ENCODE peak calls at places on chromosomes 1 and 21, in eight cellular contexts. K, X, A, S, U, Z, T and L are unnamed samples.

GRCh38 chr21:35559881-35560280 is 500.4 kb downstream of the SETD4 start:
- DNase-seq in K (no peak), X (no peak), A (no peak), S (no peak), U (no peak), Z (no peak), T (peak; percentile 72), L (no peak)

GRCh38 chr1:211591980-211592493 is 13.1 kb upstream of the SLC30A1 start:
- DNase-seq in K (peak; percentile 84), X (no peak), A (peak; percentile 42), S (no peak), U (no peak), Z (peak; percentile 41), T (peak; percentile 80), L (no peak)

GRCh38 chr1:69524010-69524409 is 43.7 kb upstream of the LRRC7 start:
- DNase-seq in K (peak; percentile 42), X (no peak), A (no peak), S (no peak), U (no peak), Z (no peak), T (peak; percentile 24), L (no peak)

GRCh38 chr1:202275061-202275770 is 66.5 kb downstream of the UBE2T start:
- DNase-seq in K (no peak), X (no peak), A (no peak), S (no peak), U (no peak), Z (no peak), T (no peak), L (no peak)

GRCh38 chr1:35172022-35172421 is 20.9 kb downstream of the SFPQ start:
- DNase-seq in K (no peak), X (no peak), A (no peak), S (no peak), U (no peak), Z (no peak), T (no peak), L (no peak)

GRCh38 chr1:14765773-14766172 is 167.3 kb downstream of the KAZN start:
- DNase-seq in K (peak; percentile 60), X (no peak), A (no peak), S (no peak), U (no peak), Z (no peak), T (no peak), L (no peak)

GRCh38 chr1:68454534-68454933 is 4.8 kb upstream of the RPE65 start:
- DNase-seq in K (no peak), X (no peak), A (no peak), S (no peak), U (no peak), Z (no peak), T (no peak), L (no peak)

GRCh38 chr1:230977781-230978490 is 725 bp downstream of the TTC13 start:
- DNase-seq in K (no peak), X (peak; percentile 38), A (peak; percentile 70), S (no peak), U (peak; percentile 23), Z (no peak), T (peak; percentile 27), L (peak; percentile 25)

GRCh38 chr1:98053471-98054366 is 132.9 kb upstream of the DPYD start:
- DNase-seq in K (no peak), X (peak; percentile 62), A (peak; percentile 85), S (no peak), U (peak; percentile 55), Z (no peak), T (peak; percentile 78), L (peak; percentile 49)

GRCh38 chr1:217363319-217363718 is 267.6 kb downstream of the GPATCH2 start:
- DNase-seq in K (no peak), X (no peak), A (no peak), S (no peak), U (no peak), Z (no peak), T (peak; percentile 27), L (no peak)

GRCh38 chr1:168822911-168823310 is 93.9 kb upstream of the DPT start:
- DNase-seq in K (no peak), X (no peak), A (no peak), S (no peak), U (no peak), Z (no peak), T (no peak), L (no peak)

GRCh38 chr1:173294853-173295252 is 87.7 kb upstream of the TNFSF4 start:
- DNase-seq in K (no peak), X (no peak), A (no peak), S (no peak), U (no peak), Z (no peak), T (peak; percentile 58), L (no peak)

GRCh38 chr1:59805564-59805963 is 9.2 kb upstream of the HOOK1 start:
- DNase-seq in K (no peak), X (no peak), A (peak; percentile 19), S (no peak), U (no peak), Z (no peak), T (no peak), L (no peak)

GRCh38 chr1:235954306-235955283 is 87.9 kb upstream of the LYST start:
- DNase-seq in K (no peak), X (peak; percentile 20), A (peak; percentile 38), S (peak; percentile 4), U (peak; percentile 28), Z (no peak), T (peak; percentile 35), L (peak; percentile 93)

GRCh38 chr1:102234753-102235359 is 238.1 kb upstream of the OLFM3 start:
- DNase-seq in K (no peak), X (no peak), A (no peak), S (no peak), U (no peak), Z (no peak), T (no peak), L (no peak)

GRCh38 chr1:7404046-7404742 is 366.9 kb upstream of the VAMP3 start:
- DNase-seq in K (no peak), X (no peak), A (no peak), S (no peak), U (no peak), Z (no peak), T (no peak), L (no peak)

GRCh38 chr21:43991447-43991991 is 20.6 kb upstream of the TRAPPC10 start:
- DNase-seq in K (no peak), X (no peak), A (no peak), S (no peak), U (no peak), Z (no peak), T (no peak), L (no peak)

GRCh38 chr1:151371744-151372410 is 628 bp downstream of the SELENBP1 start:
- DNase-seq in K (no peak), X (no peak), A (peak; percentile 38), S (peak; percentile 70), U (peak; percentile 63), Z (no peak), T (peak; percentile 69), L (no peak)

GRCh38 chr1:6384135-6384534 is 9.4 kb downstream of the ACOT7 start:
- DNase-seq in K (no peak), X (no peak), A (no peak), S (no peak), U (no peak), Z (no peak), T (no peak), L (no peak)

GRCh38 chr1:165562576-165562975 is 18.8 kb downstream of the LRRC52 start:
- DNase-seq in K (peak; percentile 16), X (no peak), A (no peak), S (no peak), U (no peak), Z (no peak), T (peak; percentile 9), L (no peak)

GRCh38 chr1:167116174-167116573 is 22.3 kb downstream of the STYXL2 start:
- DNase-seq in K (no peak), X (no peak), A (no peak), S (no peak), U (no peak), Z (no peak), T (no peak), L (no peak)

GRCh38 chr1:93617670-93618488 is 63.8 kb downstream of the BCAR3 start:
- DNase-seq in K (peak; percentile 58), X (no peak), A (peak; percentile 75), S (no peak), U (no peak), Z (no peak), T (no peak), L (no peak)

GRCh38 chr1:222892137-222892763 is 77.4 kb downstream of the DISP1 start:
- DNase-seq in K (peak; percentile 85), X (no peak), A (peak; percentile 61), S (no peak), U (no peak), Z (peak; percentile 43), T (peak; percentile 88), L (no peak)

GRCh38 chr1:96808186-96808585 is 86.6 kb downstream of the PTBP2 start:
- DNase-seq in K (no peak), X (no peak), A (no peak), S (no peak), U (no peak), Z (no peak), T (no peak), L (no peak)

GRCh38 chr1:8903908-8904650 is 25.6 kb upstream of the ENO1 start:
- DNase-seq in K (peak; percentile 79), X (no peak), A (peak; percentile 78), S (no peak), U (no peak), Z (peak; percentile 97), T (peak; percentile 98), L (no peak)

GRCh38 chr1:172662464-172663109 is 3.7 kb downstream of the FASLG start:
- DNase-seq in K (peak; percentile 90), X (peak; percentile 85), A (peak; percentile 39), S (no peak), U (peak; percentile 27), Z (peak; percentile 78), T (peak; percentile 94), L (peak; percentile 46)

GRCh38 chr1:100902365-100902764 is 6.5 kb downstream of the SLC30A7 start:
- DNase-seq in K (no peak), X (no peak), A (no peak), S (no peak), U (no peak), Z (no peak), T (no peak), L (no peak)

GRCh38 chr1:58584082-58584895 is 7.2 kb upstream of the TACSTD2 start:
- DNase-seq in K (peak; percentile 91), X (no peak), A (no peak), S (no peak), U (no peak), Z (peak; percentile 90), T (peak; percentile 96), L (no peak)

GRCh38 chr1:5682626-5683235 is 309.5 kb downstream of the NPHP4 start:
- DNase-seq in K (no peak), X (no peak), A (peak; percentile 64), S (no peak), U (no peak), Z (no peak), T (no peak), L (no peak)

GRCh38 chr1:13749543-13750307 is 49.7 kb downstream of the PRDM2 start:
- DNase-seq in K (peak; percentile 26), X (peak; percentile 50), A (peak; percentile 76), S (no peak), U (peak; percentile 70), Z (no peak), T (peak; percentile 62), L (peak; percentile 55)

GRCh38 chr1:204580862-204581261 is 64.7 kb downstream of the MDM4 start:
- DNase-seq in K (no peak), X (no peak), A (no peak), S (no peak), U (no peak), Z (no peak), T (no peak), L (no peak)